ENCODE peak calls at places on chromosomes 6 and 20, in eight cellular contexts. One of them, this sample, is unnamed. For H3K36me3, the result is how much of the 10 kb centered on the place peaks cover.

GRCh38 chr20:20393207-20393606 is 25.3 kb downstream of the INSM1 start:
- DNase-seq in heart left ventricle: no peak
- DNase-seq in stomach: no peak
- DNase-seq in transverse colon: no peak
- DNase-seq in suprapubic skin: no peak
- DNase-seq in HCT116: no peak
- DNase-seq in endothelial cell of umbilical vein: no peak
- DNase-seq in IMR-90: peak
- DNase-seq in this sample: no peak

GRCh38 chr6:10962673-10963072 is 75.8 kb downstream of the SYCP2L start:
- DNase-seq in stomach: no peak
- DNase-seq in endothelial cell of umbilical vein: no peak
- DNase-seq in transverse colon: no peak
- DNase-seq in suprapubic skin: no peak
- DNase-seq in IMR-90: peak
- DNase-seq in HCT116: no peak
- DNase-seq in heart left ventricle: no peak
- DNase-seq in this sample: no peak

GRCh38 chr6:48078092-48078491 is 32.9 kb downstream of the PTCHD4 start:
- DNase-seq in IMR-90: no peak
- DNase-seq in HCT116: no peak
- DNase-seq in suprapubic skin: no peak
- DNase-seq in heart left ventricle: no peak
- DNase-seq in stomach: no peak
- DNase-seq in transverse colon: no peak
- DNase-seq in endothelial cell of umbilical vein: no peak
- DNase-seq in this sample: no peak

GRCh38 chr6:8086755-8087306 is 15.5 kb downstream of the EEF1E1 start:
- DNase-seq in stomach: no peak
- DNase-seq in suprapubic skin: no peak
- DNase-seq in transverse colon: no peak
- DNase-seq in heart left ventricle: no peak
- DNase-seq in endothelial cell of umbilical vein: no peak
- DNase-seq in IMR-90: no peak
- DNase-seq in HCT116: no peak
- DNase-seq in this sample: no peak

GRCh38 chr20:34980543-34981213 is 25.0 kb downstream of the MYH7B start:
- DNase-seq in stomach: no peak
- DNase-seq in transverse colon: peak
- DNase-seq in endothelial cell of umbilical vein: no peak
- DNase-seq in HCT116: no peak
- DNase-seq in IMR-90: peak
- DNase-seq in heart left ventricle: peak
- DNase-seq in suprapubic skin: no peak
- DNase-seq in this sample: no peak

GRCh38 chr20:43537921-43538854 is 20.6 kb upstream of the SGK2 start:
- DNase-seq in heart left ventricle: peak
- DNase-seq in HCT116: peak
- DNase-seq in endothelial cell of umbilical vein: peak
- DNase-seq in transverse colon: peak
- DNase-seq in IMR-90: peak
- DNase-seq in stomach: peak
- DNase-seq in suprapubic skin: peak
- DNase-seq in this sample: no peak

GRCh38 chr6:143536866-143537691 is 25.6 kb upstream of the FUCA2 start:
- DNase-seq in endothelial cell of umbilical vein: peak
- DNase-seq in HCT116: peak
- DNase-seq in transverse colon: peak
- DNase-seq in IMR-90: peak
- DNase-seq in heart left ventricle: peak
- DNase-seq in suprapubic skin: peak
- DNase-seq in stomach: peak
- DNase-seq in this sample: no peak

GRCh38 chr6:45663181-45664180 is 285.7 kb upstream of the SUPT3H start:
- DNase-seq in suprapubic skin: no peak
- DNase-seq in stomach: no peak
- DNase-seq in HCT116: no peak
- DNase-seq in transverse colon: peak
- DNase-seq in IMR-90: no peak
- DNase-seq in endothelial cell of umbilical vein: peak
- DNase-seq in heart left ventricle: peak
- DNase-seq in this sample: no peak

GRCh38 chr6:132007474-132008190 is 56.5 kb upstream of the CCN2 start:
- DNase-seq in heart left ventricle: no peak
- DNase-seq in stomach: no peak
- DNase-seq in HCT116: no peak
- DNase-seq in endothelial cell of umbilical vein: no peak
- DNase-seq in transverse colon: no peak
- DNase-seq in IMR-90: peak
- DNase-seq in suprapubic skin: no peak
- DNase-seq in this sample: no peak

GRCh38 chr6:29892696-29893095 is 49.6 kb upstream of the HLA-A start:
- DNase-seq in transverse colon: no peak
- DNase-seq in suprapubic skin: no peak
- DNase-seq in IMR-90: no peak
- DNase-seq in heart left ventricle: no peak
- DNase-seq in stomach: no peak
- DNase-seq in endothelial cell of umbilical vein: no peak
- DNase-seq in HCT116: no peak
- DNase-seq in this sample: no peak

GRCh38 chr6:144745434-144745833 is 460.3 kb downstream of the UTRN start:
- DNase-seq in suprapubic skin: no peak
- DNase-seq in IMR-90: no peak
- DNase-seq in stomach: no peak
- DNase-seq in endothelial cell of umbilical vein: no peak
- DNase-seq in HCT116: no peak
- DNase-seq in heart left ventricle: no peak
- DNase-seq in transverse colon: no peak
- DNase-seq in this sample: no peak

GRCh38 chr6:148144917-148145521 is 197.6 kb upstream of the SASH1 start:
- DNase-seq in IMR-90: peak
- DNase-seq in endothelial cell of umbilical vein: peak
- DNase-seq in stomach: peak
- DNase-seq in transverse colon: peak
- DNase-seq in suprapubic skin: peak
- DNase-seq in HCT116: peak
- DNase-seq in heart left ventricle: peak
- DNase-seq in this sample: no peak

GRCh38 chr6:81822584-81822983 is 70.1 kb upstream of the TENT5A start:
- DNase-seq in heart left ventricle: no peak
- DNase-seq in IMR-90: no peak
- DNase-seq in stomach: no peak
- DNase-seq in transverse colon: no peak
- DNase-seq in endothelial cell of umbilical vein: no peak
- DNase-seq in HCT116: no peak
- DNase-seq in suprapubic skin: no peak
- DNase-seq in this sample: no peak

GRCh38 chr20:24657878-24658620 is 188.6 kb downstream of the SYNDIG1 start:
- DNase-seq in IMR-90: no peak
- DNase-seq in endothelial cell of umbilical vein: no peak
- DNase-seq in heart left ventricle: no peak
- DNase-seq in suprapubic skin: no peak
- DNase-seq in transverse colon: no peak
- DNase-seq in stomach: no peak
- DNase-seq in HCT116: no peak
- DNase-seq in this sample: no peak

GRCh38 chr6:15089569-15090144 is 156.2 kb upstream of the JARID2 start:
- DNase-seq in HCT116: no peak
- DNase-seq in heart left ventricle: no peak
- DNase-seq in transverse colon: no peak
- DNase-seq in IMR-90: no peak
- DNase-seq in stomach: peak
- DNase-seq in suprapubic skin: no peak
- DNase-seq in endothelial cell of umbilical vein: no peak
- DNase-seq in this sample: no peak

GRCh38 chr20:41339957-41340326 is 679 bp upstream of the LPIN3 start:
- DNase-seq in suprapubic skin: peak
- DNase-seq in endothelial cell of umbilical vein: peak
- DNase-seq in IMR-90: peak
- DNase-seq in transverse colon: peak
- DNase-seq in heart left ventricle: peak
- DNase-seq in HCT116: peak
- DNase-seq in stomach: peak
- DNase-seq in this sample: peak

GRCh38 chr6:2984738-2985381 is 13.5 kb upstream of the SERPINB6 start:
- DNase-seq in transverse colon: peak
- DNase-seq in heart left ventricle: no peak
- DNase-seq in HCT116: no peak
- DNase-seq in IMR-90: no peak
- DNase-seq in endothelial cell of umbilical vein: no peak
- DNase-seq in stomach: no peak
- DNase-seq in suprapubic skin: no peak
- DNase-seq in this sample: no peak

GRCh38 chr20:31972481-31973386 is 4.8 kb downstream of the XKR7 start:
- DNase-seq in suprapubic skin: no peak
- DNase-seq in stomach: no peak
- DNase-seq in endothelial cell of umbilical vein: no peak
- DNase-seq in IMR-90: peak
- DNase-seq in transverse colon: no peak
- DNase-seq in HCT116: no peak
- DNase-seq in heart left ventricle: no peak
- DNase-seq in this sample: no peak

GRCh38 chr6:16496210-16496609 is 257.8 kb downstream of the GMPR start:
- DNase-seq in suprapubic skin: no peak
- DNase-seq in HCT116: no peak
- DNase-seq in IMR-90: no peak
- DNase-seq in transverse colon: no peak
- DNase-seq in stomach: no peak
- DNase-seq in endothelial cell of umbilical vein: no peak
- DNase-seq in heart left ventricle: no peak
- DNase-seq in this sample: no peak

GRCh38 chr20:37356961-37357371 is 11.0 kb downstream of the SRC start:
- DNase-seq in IMR-90: no peak
- DNase-seq in transverse colon: no peak
- DNase-seq in HCT116: no peak
- DNase-seq in endothelial cell of umbilical vein: no peak
- DNase-seq in heart left ventricle: no peak
- DNase-seq in suprapubic skin: no peak
- DNase-seq in stomach: no peak
- DNase-seq in this sample: no peak

GRCh38 chr6:159174263-159174974 is 5.2 kb downstream of the FNDC1 start:
- DNase-seq in heart left ventricle: peak
- DNase-seq in suprapubic skin: no peak
- DNase-seq in stomach: peak
- DNase-seq in IMR-90: peak
- DNase-seq in transverse colon: peak
- DNase-seq in HCT116: peak
- DNase-seq in endothelial cell of umbilical vein: peak
- DNase-seq in this sample: peak
- H3K4me3 ChIP-seq in heart left ventricle: peak
- H3K4me3 ChIP-seq in suprapubic skin: no peak
- H3K4me3 ChIP-seq in stomach: no peak
- H3K4me3 ChIP-seq in IMR-90: no peak
- H3K4me3 ChIP-seq in transverse colon: no peak
- H3K4me3 ChIP-seq in HCT116: no peak
- H3K4me3 ChIP-seq in endothelial cell of umbilical vein: no peak
- H3K4me3 ChIP-seq in this sample: peak

DNA sequence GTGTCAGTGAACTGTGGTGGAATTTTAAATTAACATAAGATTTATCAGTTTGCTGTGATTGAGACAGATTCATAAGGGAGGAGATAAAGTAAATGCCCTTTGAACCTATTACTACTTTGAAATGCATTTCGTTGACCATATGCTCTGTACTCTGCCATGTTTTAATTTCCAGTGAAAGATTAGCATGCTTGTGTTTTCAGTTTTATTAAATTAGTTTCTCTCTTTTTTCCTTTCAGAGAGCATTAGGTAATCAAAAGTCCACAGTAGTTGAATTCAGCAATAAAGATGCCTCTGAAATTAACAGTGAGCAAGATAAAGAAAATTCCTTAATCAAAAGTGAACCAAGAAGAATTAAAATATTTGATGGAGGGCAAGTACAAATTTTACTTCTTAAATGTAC is 117.4 kb downstream of the HIVEP1 start:
- DNase-seq in heart left ventricle: no peak
- DNase-seq in suprapubic skin: no peak
- DNase-seq in endothelial cell of umbilical vein: no peak
- DNase-seq in IMR-90: no peak
- DNase-seq in transverse colon: no peak
- DNase-seq in stomach: no peak
- DNase-seq in HCT116: no peak
- DNase-seq in this sample: no peak
- H3K36me3 ChIP-seq in heart left ventricle: under half
- H3K36me3 ChIP-seq in suprapubic skin: under half
- H3K36me3 ChIP-seq in endothelial cell of umbilical vein: under half
- H3K36me3 ChIP-seq in IMR-90: under half
- H3K36me3 ChIP-seq in transverse colon: under half
- H3K36me3 ChIP-seq in stomach: under half
- H3K36me3 ChIP-seq in HCT116: under half
- H3K36me3 ChIP-seq in this sample: under half

DNA sequence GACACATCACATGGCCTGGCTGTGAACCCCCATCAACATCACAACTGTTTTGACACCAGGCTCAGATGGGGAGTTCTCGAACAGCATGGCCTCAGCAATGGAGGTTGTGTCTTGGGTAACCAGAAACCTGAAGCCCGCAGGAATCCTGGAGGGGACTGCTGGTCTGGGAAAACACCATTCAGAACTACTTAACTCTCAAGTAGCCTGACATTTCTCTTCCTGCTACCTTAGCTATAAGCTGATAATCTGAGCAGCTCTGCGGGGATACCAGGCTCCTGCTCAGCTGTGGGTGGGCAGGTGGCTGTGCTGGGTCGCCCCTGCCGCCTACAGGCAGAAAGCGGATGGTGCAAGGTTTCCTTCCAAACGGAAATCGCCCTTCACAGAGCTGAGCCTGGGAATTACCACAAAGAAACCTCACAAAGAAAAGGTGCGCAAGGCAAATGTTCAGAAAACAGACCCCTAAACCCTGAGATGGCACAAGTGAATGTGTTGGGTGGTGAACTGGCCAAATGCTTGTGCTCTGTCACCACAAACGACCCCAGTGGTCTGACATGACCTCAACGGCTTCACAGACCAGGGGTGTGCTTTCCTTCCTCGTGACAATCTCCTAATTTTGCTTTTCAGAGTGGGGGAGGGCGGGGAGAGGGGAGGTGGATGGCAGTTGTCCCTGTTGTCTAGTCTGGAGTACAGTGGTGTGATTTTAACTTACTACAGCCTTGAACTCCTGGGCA is 29.5 kb downstream of the SNX5 start:
- DNase-seq in IMR-90: peak
- DNase-seq in heart left ventricle: peak
- DNase-seq in transverse colon: peak
- DNase-seq in HCT116: peak
- DNase-seq in endothelial cell of umbilical vein: peak
- DNase-seq in stomach: peak
- DNase-seq in suprapubic skin: no peak
- DNase-seq in this sample: no peak
- TF ChIP-seq POLR2A in IMR-90: no peak
- TF ChIP-seq POLR2A in heart left ventricle: no peak
- TF ChIP-seq POLR2A in transverse colon: no peak
- TF ChIP-seq POLR2A in HCT116: no peak
- TF ChIP-seq POLR2A in endothelial cell of umbilical vein: peak
- TF ChIP-seq POLR2A in stomach: no peak
- TF ChIP-seq POLR2A in suprapubic skin: no peak
- TF ChIP-seq POLR2A in this sample: no peak

DNA sequence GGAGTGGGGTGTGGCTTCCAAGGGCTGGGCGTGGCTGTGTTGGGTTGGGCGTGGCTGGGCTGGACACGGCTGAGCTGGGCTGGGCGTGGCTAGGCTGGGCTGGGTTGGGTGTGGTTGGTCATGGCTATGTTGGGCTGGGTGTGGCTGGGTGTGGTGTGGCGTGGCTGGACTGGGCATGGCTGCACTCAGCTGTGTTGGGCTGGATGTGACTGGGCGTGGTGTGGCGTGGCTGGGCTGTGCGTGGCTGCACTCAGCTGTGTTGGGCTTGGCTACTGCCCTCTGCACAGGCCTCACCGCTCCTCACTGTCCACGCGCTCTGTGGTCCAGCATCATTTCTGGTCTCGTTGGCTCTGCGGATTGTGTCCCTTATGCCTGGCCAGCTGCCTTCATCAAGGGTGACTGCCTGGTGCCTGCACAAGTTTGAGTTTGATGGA is 43.5 kb upstream of the SLCO4A1 start:
- DNase-seq in HCT116: peak
- DNase-seq in suprapubic skin: no peak
- DNase-seq in endothelial cell of umbilical vein: no peak
- DNase-seq in IMR-90: no peak
- DNase-seq in stomach: peak
- DNase-seq in transverse colon: peak
- DNase-seq in heart left ventricle: peak
- DNase-seq in this sample: no peak
- H3K4me3 ChIP-seq in HCT116: no peak
- H3K4me3 ChIP-seq in suprapubic skin: no peak
- H3K4me3 ChIP-seq in endothelial cell of umbilical vein: no peak
- H3K4me3 ChIP-seq in IMR-90: no peak
- H3K4me3 ChIP-seq in stomach: no peak
- H3K4me3 ChIP-seq in transverse colon: no peak
- H3K4me3 ChIP-seq in heart left ventricle: no peak
- H3K4me3 ChIP-seq in this sample: no peak

This sample was measured in esophagus muscularis mucosa.